ENCODE peak calls at places on chromosomes 13 and 19, in seven cellular contexts. K, X, Y, J, O, P and B are unnamed samples.

GRCh38 chr19:40612831-40613668 is 11.9 kb downstream of the LTBP4 start:
- DNase-seq in K (no peak), X (no peak), Y (no peak), J (no peak), O (peak; percentile 88), P (peak; percentile 49), B (peak; percentile 48)

GRCh38 chr19:3606174-3606689 is 443 bp downstream of the TBXA2R start:
- DNase-seq in K (no peak), X (no peak), Y (no peak), J (peak; percentile 10), O (peak; percentile 51), P (peak; percentile 28), B (no peak)

GRCh38 chr19:4014541-4015491 is 7.3 kb downstream of the PIAS4 start:
- DNase-seq in K (no peak), X (no peak), Y (no peak), J (no peak), O (peak; percentile 10), P (no peak), B (no peak)

GRCh38 chr13:45695198-45695730 is 6.9 kb upstream of the CBY2 start:
- DNase-seq in K (no peak), X (no peak), Y (no peak), J (no peak), O (no peak), P (no peak), B (no peak)

GRCh38 chr13:111216166-111216960 is 101.3 kb downstream of the ARHGEF7 start:
- DNase-seq in K (peak; percentile 27), X (no peak), Y (no peak), J (no peak), O (peak; percentile 76), P (peak; percentile 23), B (peak; percentile 45)

GRCh38 chr13:64278493-64278892 is 2862.8 kb upstream of the PCDH20 start:
- DNase-seq in K (peak; percentile 78), X (no peak), Y (peak; percentile 75), J (no peak), O (no peak), P (no peak), B (peak; percentile 57)

GRCh38 chr13:60435762-60436374 is 38.8 kb downstream of the TDRD3 start:
- DNase-seq in K (no peak), X (no peak), Y (no peak), J (no peak), O (no peak), P (no peak), B (no peak)

GRCh38 chr19:8481191-8481590 is 21.2 kb downstream of the PRAM1 start:
- DNase-seq in K (no peak), X (no peak), Y (no peak), J (no peak), O (no peak), P (no peak), B (no peak)

GRCh38 chr19:38837656-38838121 is 6.1 kb upstream of the ECH1 start:
- DNase-seq in K (peak; percentile 35), X (peak; percentile 90), Y (no peak), J (no peak), O (no peak), P (no peak), B (no peak)

GRCh38 chr19:31976775-31977536 is 368.5 kb upstream of the ZNF507 start:
- DNase-seq in K (no peak), X (no peak), Y (no peak), J (no peak), O (no peak), P (no peak), B (no peak)

GRCh38 chr13:36549126-36549702 is 116.9 kb downstream of the CCNA1 start:
- DNase-seq in K (no peak), X (no peak), Y (no peak), J (no peak), O (no peak), P (no peak), B (no peak)

GRCh38 chr13:36548129-36548528 is 115.8 kb downstream of the CCNA1 start:
- DNase-seq in K (no peak), X (no peak), Y (no peak), J (no peak), O (no peak), P (no peak), B (no peak)

GRCh38 chr13:36551445-36551844 is 119.2 kb downstream of the CCNA1 start:
- DNase-seq in K (no peak), X (no peak), Y (no peak), J (no peak), O (no peak), P (no peak), B (no peak)

GRCh38 chr13:36552334-36552733 is 120.0 kb downstream of the CCNA1 start:
- DNase-seq in K (no peak), X (no peak), Y (no peak), J (no peak), O (no peak), P (no peak), B (no peak)

GRCh38 chr13:36549771-36550170 is 117.5 kb downstream of the CCNA1 start:
- DNase-seq in K (no peak), X (no peak), Y (no peak), J (no peak), O (peak; percentile 58), P (no peak), B (peak; percentile 14)
- H3K4me3 ChIP-seq in K (no peak overlapping the region), X (no peak overlapping the region), Y (no peak overlapping the region), J (no peak overlapping the region), O (no peak overlapping the region), P (no peak overlapping the region), B (no peak overlapping the region)

DNA sequence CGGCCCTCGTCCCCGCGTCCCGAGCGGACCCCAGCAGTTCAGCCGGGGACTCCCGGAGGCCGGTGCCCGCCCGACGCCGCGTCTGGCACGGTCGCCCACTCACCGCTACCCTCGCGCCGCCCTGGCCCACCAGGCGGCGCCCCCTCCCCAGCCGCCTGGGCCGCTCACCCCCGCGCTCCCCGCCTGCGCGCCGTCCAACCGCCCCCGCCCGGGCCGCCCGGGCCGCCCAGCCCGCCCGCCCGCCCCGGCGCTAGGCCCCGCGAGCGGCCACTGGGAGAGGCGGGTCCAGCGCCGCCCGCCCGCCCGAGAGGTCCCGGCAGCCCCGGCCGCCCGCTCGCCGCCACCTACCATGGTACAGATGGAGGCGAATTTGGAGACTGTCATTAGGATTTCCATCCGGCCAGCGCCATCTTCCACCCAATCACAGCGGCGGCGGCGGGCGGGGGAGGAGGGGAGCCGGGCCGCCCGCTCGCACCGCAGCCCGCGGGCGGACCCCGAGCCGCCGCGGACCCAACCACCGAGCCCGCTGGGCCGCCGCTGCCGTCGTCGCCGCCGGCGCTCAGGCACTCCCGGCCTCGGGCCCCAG is at the start of gene USP12:
- DNase-seq in K (peak; percentile 22), X (peak; percentile 23), Y (no peak), J (no peak), O (no peak), P (no peak), B (no peak)
- TF ChIP-seq CTCF in K (peak; percentile 41), X (no peak), Y (no peak), J (no peak), O (peak; percentile 38), P (no peak), B (no peak)

DNA sequence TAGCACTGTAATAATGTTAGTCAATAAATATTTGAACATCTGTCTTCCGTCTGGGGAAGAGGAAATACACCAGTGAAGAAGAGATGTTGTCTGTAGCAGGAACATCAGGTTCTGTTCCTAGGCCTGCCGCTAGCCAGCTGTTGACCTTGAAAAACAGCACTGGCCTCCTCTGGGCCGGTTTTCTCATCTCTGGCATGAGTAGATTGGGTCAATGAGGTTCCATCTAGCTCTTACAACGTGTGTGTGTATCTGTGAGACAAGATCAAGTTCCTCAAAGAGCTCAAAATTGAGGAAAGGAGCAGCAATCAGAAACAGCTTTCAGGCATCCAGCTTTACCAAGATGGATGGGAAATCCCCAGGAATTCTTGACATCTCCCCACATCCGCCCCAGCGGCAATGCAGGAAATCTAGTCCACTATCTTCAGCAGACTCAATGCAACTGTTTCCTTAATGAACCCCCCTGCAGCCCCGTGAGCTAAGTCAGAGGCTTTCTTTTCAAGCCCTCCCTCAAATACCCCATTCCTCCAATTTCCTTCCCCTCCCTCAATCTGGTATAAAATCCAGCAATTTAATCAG is 4.9 kb downstream of the FLT1 start:
- DNase-seq in K (no peak), X (no peak), Y (no peak), J (no peak), O (no peak), P (no peak), B (no peak)
- H3K4me3 ChIP-seq in K (no peak overlapping the region), X (no peak overlapping the region), Y (no peak overlapping the region), J (no peak overlapping the region), O (no peak overlapping the region), P (no peak overlapping the region), B (no peak overlapping the region)

DNA sequence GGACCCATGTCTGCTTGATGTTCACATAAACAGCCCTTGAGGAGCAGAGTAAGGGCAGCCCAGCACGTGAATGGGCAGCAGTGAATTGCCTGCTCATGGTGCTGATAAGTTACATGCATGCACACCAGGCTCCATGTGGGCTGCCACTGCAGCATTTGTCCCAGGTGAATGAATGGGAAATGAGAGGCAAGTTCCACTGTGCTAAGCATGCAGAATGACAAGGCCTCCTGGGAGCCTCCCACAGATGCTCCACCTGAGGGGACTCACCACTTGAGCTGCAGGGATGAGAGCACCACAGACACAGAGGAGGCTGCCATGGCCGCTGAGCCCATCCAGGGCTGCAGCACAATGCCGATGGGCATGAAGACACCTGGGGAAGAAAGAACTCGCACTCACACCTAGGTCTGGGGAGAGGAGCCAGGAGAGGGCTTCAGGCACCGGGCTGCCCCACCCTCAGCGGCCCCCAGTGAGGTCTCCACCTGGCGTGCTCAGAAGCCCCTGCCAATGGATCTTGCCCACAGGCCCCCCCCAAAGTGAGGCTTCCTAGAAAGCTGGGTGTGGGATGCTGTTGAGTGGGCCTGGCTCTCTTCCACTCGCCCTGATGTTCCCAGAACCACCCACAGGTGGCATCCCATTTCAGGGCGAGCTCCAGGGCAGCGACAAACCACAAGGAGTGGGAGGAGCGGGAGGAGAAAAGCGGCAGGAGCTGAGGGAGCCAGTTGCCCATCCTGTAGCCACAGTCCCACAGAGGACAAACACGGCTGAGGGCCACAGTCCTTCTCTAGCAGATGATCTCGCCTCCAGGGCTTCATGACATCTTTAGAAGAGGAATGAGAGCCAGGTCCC is 73.8 kb downstream of the CCDC70 start:
- DNase-seq in K (no peak), X (peak; percentile 19), Y (no peak), J (peak; percentile 19), O (peak; percentile 61), P (no peak), B (peak; percentile 14)
- TF ChIP-seq CTCF in K (peak; percentile 14), X (peak; percentile 37), Y (no peak), J (peak; percentile 35), O (peak; percentile 58), P (no peak), B (peak; percentile 32)

GRCh38 chr19:11626252-11626651 is 29.0 kb downstream of the ZNF627 start:
- DNase-seq in K (no peak), X (no peak), Y (no peak), J (no peak), O (no peak), P (no peak), B (no peak)

GRCh38 chr19:11624064-11624463 is 26.8 kb downstream of the ZNF627 start:
- DNase-seq in K (peak; percentile 35), X (peak; percentile 28), Y (peak; percentile 82), J (no peak), O (no peak), P (no peak), B (peak; percentile 37)
- H3K4me3 ChIP-seq in K (no peak overlapping the region), X (no peak overlapping the region), Y (peak overlapping the region; percentile 33), J (no peak overlapping the region), O (peak overlapping the region; percentile 33), P (peak overlapping the region; percentile 1), B (no peak overlapping the region)